ENCODE peak calls at places on chromosomes 12 and 14, in seven cellular contexts. W is left kidney, Z is transverse colon, V is T-helper 9 cell, Y is GM12878, G is NCI-H510A, E is chondrocyte. O is an unnamed sample.

GRCh38 chr12:89991807-89992206 is 283.2 kb upstream of the ATP2B1 start:
- DNase-seq in W (no peak), Z (no peak), V (no peak), Y (no peak), G (no peak), E (no peak), O (no peak)

GRCh38 chr12:10140001-10140400 is 10.0 kb upstream of the CLEC7A start:
- DNase-seq in W (peak; percentile 68), Z (no peak), V (peak; percentile 3), Y (peak; percentile 48), G (no peak), E (no peak), O (no peak)

GRCh38 chr12:115421350-115421749 is 737.4 kb upstream of the TBX3 start:
- DNase-seq in W (no peak), Z (no peak), V (no peak), Y (no peak), G (no peak), E (no peak), O (no peak)

GRCh38 chr12:31204995-31205582 is 120.9 kb downstream of the SINHCAF start:
- DNase-seq in W (no peak), Z (no peak), V (no peak), Y (peak; percentile 46), G (no peak), E (no peak), O (no peak)

GRCh38 chr12:92968201-92968813 is 39.2 kb upstream of the EEA1 start:
- DNase-seq in W (no peak), Z (no peak), V (no peak), Y (no peak), G (no peak), E (no peak), O (no peak)

GRCh38 chr12:103751600-103751999 is 89.4 kb downstream of the NT5DC3 start:
- DNase-seq in W (no peak), Z (no peak), V (no peak), Y (no peak), G (no peak), E (no peak), O (no peak)

GRCh38 chr12:108915632-108916133 is 35.8 kb downstream of the DAO start:
- DNase-seq in W (no peak), Z (no peak), V (no peak), Y (no peak), G (no peak), E (no peak), O (no peak)

GRCh38 chr12:3928538-3929220 is 55.5 kb upstream of the PARP11 start:
- DNase-seq in W (peak; percentile 72), Z (no peak), V (no peak), Y (no peak), G (no peak), E (no peak), O (no peak)

GRCh38 chr14:105532111-105532623 is 5.8 kb downstream of the TMEM121 start:
- DNase-seq in W (no peak), Z (no peak), V (no peak), Y (no peak), G (no peak), E (peak; percentile 87), O (no peak)